ENCODE peak calls at places on chromosomes 4 and X, in five cellular contexts. S, Z, O, T and U are unnamed samples.

GRCh38 chr4:76960014-76960413 is 10.5 kb downstream of the SEPTIN11 start:
- DNase-seq in T (no peak), Z (no peak), O (peak; percentile 56), S (no peak), U (no peak)

GRCh38 chr4:150348079-150348478 is 233.9 kb upstream of the MAB21L2 start:
- DNase-seq in Z (no peak), S (peak; percentile 65), T (no peak), O (no peak), U (no peak)

GRCh38 chr4:1985287-1985686 is 23.5 kb downstream of the NELFA start:
- DNase-seq in Z (no peak), T (no peak), S (no peak), O (no peak), U (no peak)

GRCh38 chr4:105765690-105766407 is 57.3 kb downstream of the GSTCD start:
- DNase-seq in T (no peak), O (no peak), S (peak; percentile 94), Z (no peak), U (peak; percentile 0)

GRCh38 chrX:110341189-110342035 is 17.2 kb upstream of the RTL9 start:
- DNase-seq in Z (no peak), S (peak; percentile 91), T (no peak), O (no peak), U (no peak)

GRCh38 chrX:111348363-111348927 is 63.5 kb downstream of the DCX start:
- DNase-seq in Z (no peak), S (no peak), O (no peak), T (no peak), U (no peak)

GRCh38 chr4:145808021-145808650 is 128.2 kb downstream of the C4orf51 start:
- DNase-seq in O (peak; percentile 86), T (peak; percentile 65), S (peak; percentile 98), Z (peak; percentile 42), U (peak; percentile 66)

GRCh38 chr4:83386931-83387897 is 52.6 kb upstream of the HPSE start:
- DNase-seq in S (no peak), O (no peak), Z (no peak), T (no peak), U (no peak)

GRCh38 chr4:4805805-4806345 is 53.6 kb upstream of the MSX1 start:
- DNase-seq in Z (no peak), O (no peak), T (no peak), S (no peak), U (no peak)

GRCh38 chrX:118254611-118255010 is 91.3 kb upstream of the WDR44 start:
- DNase-seq in S (peak; percentile 57), O (peak; percentile 23), Z (peak; percentile 42), T (peak; percentile 38), U (peak; percentile 25)

GRCh38 chr4:48071171-48071570 is 54.6 kb downstream of the NIPAL1 start:
- DNase-seq in S (no peak), Z (no peak), O (no peak), T (no peak), U (no peak)

GRCh38 chr4:10673817-10674369 is 10.7 kb downstream of the CLNK start:
- DNase-seq in T (no peak), Z (no peak), O (peak; percentile 89), S (no peak), U (no peak)

GRCh38 chr4:61210186-61210939 is 10.2 kb downstream of the ADGRL3 start:
- DNase-seq in O (no peak), Z (no peak), S (no peak), T (no peak), U (no peak)

GRCh38 chr4:188714907-188715306 is 575.7 kb downstream of the TRIML1 start:
- DNase-seq in O (no peak), Z (no peak), S (peak; percentile 83), T (no peak), U (no peak)

GRCh38 chr4:13920901-13921300 is 293.4 kb upstream of the BOD1L1 start:
- DNase-seq in Z (no peak), T (no peak), O (no peak), S (peak; percentile 100), U (peak; percentile 70)

GRCh38 chr4:108117473-108118182 is 51.1 kb downstream of the LEF1 start:
- DNase-seq in O (no peak), T (no peak), Z (peak; percentile 40), S (no peak), U (peak; percentile 2)

GRCh38 chr4:99960648-99961047 is 10.6 kb upstream of the H2AZ1 start:
- DNase-seq in Z (no peak), T (no peak), S (no peak), O (no peak), U (no peak)

GRCh38 chr4:40562681-40563080 is 67.0 kb downstream of the RBM47 start:
- DNase-seq in T (no peak), O (no peak), Z (no peak), S (no peak), U (no peak)

GRCh38 chrX:153537526-153538295 is 20.3 kb downstream of the ATP2B3 start:
- DNase-seq in O (no peak), T (peak; percentile 55), Z (no peak), S (no peak), U (no peak)

GRCh38 chrX:23742174-23742692 is 843 bp downstream of the ACOT9 start:
- DNase-seq in S (peak; percentile 74), Z (no peak), O (no peak), T (peak; percentile 64), U (peak; percentile 45)

GRCh38 chr4:26727849-26728248 is 132.8 kb upstream of the STIM2 start:
- DNase-seq in O (no peak), S (no peak), T (no peak), Z (no peak), U (no peak)
- TF ChIP-seq RCOR1 in O (no peak), S (no peak), T (no peak), Z (no peak), U (no peak)

GRCh38 chrX:151174581-151175282 is 1.7 kb upstream of the GPR50 start:
- DNase-seq in Z (peak; percentile 14), T (no peak), O (no peak), S (no peak), U (no peak)
- TF ChIP-seq RCOR1 in Z (no peak), T (no peak), O (no peak), S (no peak), U (no peak)

DNA sequence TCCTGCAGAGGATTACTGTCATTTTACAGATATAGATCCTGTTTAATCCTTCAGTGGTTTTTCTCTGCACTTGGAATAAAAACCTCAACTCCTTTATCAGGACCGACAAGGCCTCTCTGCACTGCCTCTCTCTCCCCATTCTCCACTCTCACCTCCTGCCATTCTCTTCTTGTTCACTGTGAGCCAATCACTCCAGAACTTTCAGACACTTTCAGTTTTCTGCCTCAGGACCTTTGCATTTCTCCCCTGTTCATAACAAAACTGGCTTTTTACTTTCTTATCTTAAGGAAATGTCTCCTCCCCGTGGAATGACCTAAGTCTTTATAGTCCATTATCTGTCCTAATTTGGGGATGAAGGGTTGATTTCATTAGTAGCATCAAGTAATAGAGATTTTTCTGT is 137.3 kb downstream of the ELOVL6 start:
- DNase-seq in Z (no peak), S (no peak), O (no peak), T (no peak), U (no peak)
- TF ChIP-seq RCOR1 in Z (peak; percentile 10), S (no peak), O (no peak), T (no peak), U (no peak)

GRCh38 chrX:16855363-16856075 is 14.6 kb downstream of the RBBP7 start:
- DNase-seq in Z (no peak), O (no peak), T (no peak), S (no peak), U (no peak)
- TF ChIP-seq RCOR1 in Z (no peak), O (no peak), T (no peak), S (no peak), U (no peak)

GRCh38 chr4:80486603-80487002 is 151.1 kb downstream of the CFAP299 start:
- DNase-seq in S (no peak), Z (no peak), O (no peak), T (no peak), U (no peak)
- TF ChIP-seq RCOR1 in S (no peak), Z (no peak), O (no peak), T (no peak), U (no peak)

DNA sequence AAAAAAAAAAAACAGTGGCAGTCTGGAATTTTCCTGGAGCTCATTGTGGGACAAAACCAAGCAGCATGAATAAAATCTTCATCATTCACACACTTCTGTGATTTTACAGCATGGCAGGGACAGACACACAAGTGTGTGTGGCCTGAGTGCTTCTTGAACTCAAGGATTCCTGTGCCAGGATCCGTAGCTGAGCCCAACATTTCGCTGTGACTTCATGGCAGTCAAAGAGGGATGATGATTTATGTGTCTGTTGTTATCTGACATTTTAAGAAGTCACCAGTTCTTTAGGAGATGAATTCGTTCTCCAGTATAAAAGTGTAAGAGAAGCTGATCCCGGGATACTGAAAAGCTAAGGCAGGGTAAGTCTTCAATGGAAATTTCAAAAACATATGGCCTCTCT is 57.0 kb downstream of the ING2 start:
- DNase-seq in Z (no peak), O (no peak), T (no peak), S (no peak), U (no peak)
- TF ChIP-seq RCOR1 in Z (no peak), O (no peak), T (no peak), S (no peak), U (no peak)

DNA sequence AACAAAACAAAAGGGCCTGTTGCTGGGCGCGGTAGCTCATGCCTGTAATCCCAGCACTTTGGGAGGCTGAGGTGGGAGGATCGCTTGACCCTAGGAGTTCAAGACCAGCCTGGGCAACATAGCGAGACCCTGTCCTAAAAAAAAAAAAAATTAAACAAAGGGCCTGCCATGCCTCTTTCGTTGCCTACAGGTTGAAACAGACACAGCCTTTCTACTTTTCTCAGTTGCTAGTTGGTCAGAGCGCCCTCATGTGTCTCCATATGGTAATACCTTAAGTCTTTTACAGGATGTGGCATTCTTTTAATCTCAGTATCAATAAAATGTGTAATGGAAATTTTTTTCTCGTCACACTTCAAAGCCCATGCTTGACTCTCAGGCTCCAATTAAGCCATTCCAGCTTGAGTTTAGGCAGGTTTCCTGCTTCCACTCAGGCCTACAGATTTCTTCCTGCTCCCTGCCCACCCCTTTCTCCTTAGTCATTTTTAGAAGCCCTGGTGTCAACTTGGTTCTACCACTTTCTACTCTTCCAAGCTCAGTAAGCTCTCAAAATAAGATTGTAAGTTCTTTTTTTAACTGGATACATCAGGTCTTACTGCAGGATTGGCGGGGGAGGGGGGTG is 4.6 kb upstream of the SOWAHD start:
- DNase-seq in S (peak; percentile 24), Z (peak; percentile 32), O (no peak), T (peak; percentile 57), U (peak; percentile 59)
- TF ChIP-seq RCOR1 in S (no peak), Z (no peak), O (no peak), T (no peak), U (no peak)

GRCh38 chrX:120629667-120630537 is at the start of gene C1GALT1C1:
- DNase-seq in O (peak; percentile 77), T (peak; percentile 89), Z (peak; percentile 86), S (peak; percentile 87), U (peak; percentile 70)
- TF ChIP-seq RCOR1 in O (no peak), T (no peak), Z (peak; percentile 64), S (peak; percentile 38), U (no peak)